ENCODE peak calls at places on chromosomes 16 and 17, in six cellular contexts. E is fibroblast of lung, Q is IMR-90, R is mucosa of descending colon, F is MM.1S, A is A549. G is an unnamed sample.

GRCh38 chr17:49952209-49952911 is 16.6 kb upstream of the DLX4 start:
- DNase-seq in Q (peak), A (peak), E (peak), R (peak), F (peak), G (peak)

GRCh38 chr17:36001862-36002603 is 680 bp upstream of the CCL15 start:
- DNase-seq in F (no peak), Q (no peak), A (peak), E (no peak), R (peak), G (no peak)

GRCh38 chr17:65936013-65936412 is 255.9 kb downstream of the CEP112 start:
- DNase-seq in R (no peak), E (no peak), F (no peak), Q (peak), A (no peak), G (peak)

GRCh38 chr17:64778367-64779290 is 116.5 kb upstream of the SMURF2 start:
- DNase-seq in A (no peak), E (no peak), Q (no peak), R (peak), F (no peak), G (peak)

GRCh38 chr17:34797724-34798123 is 163.5 kb downstream of the CCT6B start:
- DNase-seq in F (peak), A (peak), Q (peak), E (peak), R (peak), G (no peak)

GRCh38 chr16:54266363-54266955 is 20.1 kb downstream of the IRX3 start:
- DNase-seq in E (peak), A (no peak), R (no peak), Q (no peak), F (no peak), G (peak)

GRCh38 chr16:67268136-67268579 is 11.2 kb upstream of the PLEKHG4 start:
- DNase-seq in A (peak), F (no peak), R (peak), E (peak), Q (peak), G (peak)

GRCh38 chr17:36495076-36495578 is 8.6 kb downstream of the ZNHIT3 start:
- DNase-seq in R (no peak), A (no peak), Q (no peak), E (no peak), F (no peak), G (peak)

GRCh38 chr17:62778990-62779681 is 29.0 kb downstream of the MARCHF10 start:
- DNase-seq in F (no peak), A (peak), E (peak), R (peak), Q (peak), G (peak)

GRCh38 chr17:30235386-30236296 is at the start of gene SLC6A4:
- DNase-seq in F (no peak), E (peak), Q (no peak), A (no peak), R (no peak), G (peak)

GRCh38 chr16:73232555-73233422 is 184.9 kb upstream of the ZFHX3 start:
- DNase-seq in A (peak), R (no peak), E (peak), F (no peak), Q (peak), G (peak)
- TF ChIP-seq CTCF in A (no peak), R (no peak), E (no peak), F (no peak), Q (peak), G (no peak)

DNA sequence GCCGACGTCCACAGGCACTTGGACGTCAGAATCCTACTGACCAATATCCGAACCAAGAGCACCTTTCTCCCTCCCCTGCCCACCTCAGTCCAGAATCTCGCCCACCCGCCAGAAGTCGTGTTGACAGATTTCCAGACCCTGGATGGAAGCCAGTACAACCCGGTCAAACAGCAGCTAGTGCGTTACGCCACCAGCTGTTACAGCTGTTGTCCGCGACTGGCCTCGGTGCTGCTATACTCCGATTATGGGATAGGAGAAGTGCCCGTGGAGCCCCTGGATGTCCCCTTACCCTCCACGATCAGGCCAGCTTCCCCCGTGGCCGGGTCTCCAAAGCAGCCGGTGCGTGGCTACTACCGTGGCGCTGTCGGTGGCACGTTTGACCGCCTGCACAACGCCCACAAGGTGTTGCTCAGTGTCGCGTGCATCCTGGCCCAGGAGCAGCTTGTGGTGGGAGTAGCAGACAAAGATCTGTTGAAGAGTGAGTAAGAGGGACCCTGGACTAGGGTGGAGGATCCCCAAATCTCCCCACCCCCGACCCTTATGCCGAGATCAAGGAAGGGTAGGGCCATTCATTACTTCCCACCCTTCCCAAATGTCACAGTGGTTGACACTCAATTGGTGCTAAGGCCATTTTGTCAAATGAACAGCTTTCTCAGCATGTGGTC is 1.0 kb downstream of the COASY start:
- DNase-seq in F (no peak), A (no peak), E (peak), R (peak), Q (peak), G (no peak)
- TF ChIP-seq CTCF in F (peak), A (no peak), E (no peak), R (no peak), Q (no peak), G (no peak)

GRCh38 chr17:81429813-81430510 is 34.7 kb downstream of the BAHCC1 start:
- DNase-seq in F (no peak), E (peak), Q (no peak), A (no peak), R (peak), G (no peak)
- TF ChIP-seq CTCF in F (no peak), E (no peak), Q (peak), A (no peak), R (no peak), G (no peak)

DNA sequence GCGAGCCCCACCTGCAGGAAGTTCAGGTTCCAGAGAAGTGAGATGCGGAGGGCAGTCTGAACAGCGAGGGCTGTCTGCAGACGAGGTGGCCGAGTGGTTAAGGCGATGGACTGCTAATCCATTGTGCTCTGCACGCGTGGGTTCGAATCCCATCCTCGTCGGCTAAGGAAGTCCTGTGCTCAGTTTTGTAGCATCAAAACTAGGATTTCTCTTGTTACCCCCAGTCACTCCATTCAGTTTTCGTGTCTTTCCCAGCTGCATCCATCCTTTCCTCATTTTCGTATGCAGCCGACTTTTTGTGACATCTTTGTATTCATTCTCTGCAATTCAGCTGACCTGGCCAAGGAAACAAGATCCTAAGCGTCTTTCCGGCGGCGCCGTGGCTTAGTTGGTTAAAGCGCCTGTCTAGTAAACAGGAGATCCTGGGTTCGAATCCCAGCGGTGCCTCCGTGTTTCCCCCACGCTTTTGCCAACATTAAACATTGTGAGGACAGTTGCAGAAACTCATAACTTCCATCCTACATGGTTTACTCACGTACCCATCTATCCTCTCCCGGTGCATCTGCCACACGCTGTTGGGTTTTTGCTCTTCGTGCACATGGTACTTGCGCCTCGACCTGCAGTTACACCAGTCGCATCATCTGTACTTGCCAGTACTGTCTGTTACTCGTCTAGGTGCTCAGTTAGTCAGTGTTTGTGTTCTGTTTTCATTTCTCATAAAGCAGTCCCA is 3.0 kb downstream of the BORCS6 start:
- DNase-seq in Q (peak), E (peak), F (peak), A (peak), R (peak), G (peak)
- TF ChIP-seq CTCF in Q (peak), E (peak), F (peak), A (peak), R (no peak), G (peak)

DNA sequence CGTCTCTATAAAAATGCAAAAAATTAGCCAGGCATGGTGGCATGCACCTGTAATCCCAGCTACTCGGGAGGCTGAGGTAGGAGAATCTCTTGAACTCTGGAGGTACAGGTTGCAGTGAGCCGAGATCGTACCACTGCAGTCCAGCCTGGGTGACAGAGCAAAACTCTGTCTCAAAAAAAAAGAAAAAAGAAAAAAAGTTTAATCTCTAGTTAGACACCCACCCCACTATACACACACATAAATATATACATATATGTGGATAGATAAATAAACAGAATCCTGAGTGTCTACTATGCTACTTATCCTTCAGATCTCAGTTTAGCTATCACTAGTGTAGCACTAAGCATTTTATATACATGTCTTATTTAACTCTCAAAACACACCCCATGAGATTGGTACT is 18.7 kb downstream of the ITGAL start:
- DNase-seq in R (no peak), E (no peak), A (no peak), F (no peak), Q (no peak), G (no peak)
- TF ChIP-seq CTCF in R (no peak), E (no peak), A (no peak), F (no peak), Q (no peak), G (no peak)

GRCh38 chr16:8355714-8356113 is 234.6 kb downstream of the TMEM114 start:
- DNase-seq in Q (no peak), E (no peak), A (no peak), F (no peak), R (no peak), G (no peak)
- TF ChIP-seq CTCF in Q (no peak), E (no peak), A (peak), F (no peak), R (no peak), G (no peak)

GRCh38 chr17:77916284-77916683 is 42.2 kb upstream of the TNRC6C start:
- DNase-seq in E (no peak), F (no peak), R (no peak), A (no peak), Q (no peak), G (no peak)
- TF ChIP-seq CTCF in E (no peak), F (no peak), R (no peak), A (no peak), Q (no peak), G (no peak)

DNA sequence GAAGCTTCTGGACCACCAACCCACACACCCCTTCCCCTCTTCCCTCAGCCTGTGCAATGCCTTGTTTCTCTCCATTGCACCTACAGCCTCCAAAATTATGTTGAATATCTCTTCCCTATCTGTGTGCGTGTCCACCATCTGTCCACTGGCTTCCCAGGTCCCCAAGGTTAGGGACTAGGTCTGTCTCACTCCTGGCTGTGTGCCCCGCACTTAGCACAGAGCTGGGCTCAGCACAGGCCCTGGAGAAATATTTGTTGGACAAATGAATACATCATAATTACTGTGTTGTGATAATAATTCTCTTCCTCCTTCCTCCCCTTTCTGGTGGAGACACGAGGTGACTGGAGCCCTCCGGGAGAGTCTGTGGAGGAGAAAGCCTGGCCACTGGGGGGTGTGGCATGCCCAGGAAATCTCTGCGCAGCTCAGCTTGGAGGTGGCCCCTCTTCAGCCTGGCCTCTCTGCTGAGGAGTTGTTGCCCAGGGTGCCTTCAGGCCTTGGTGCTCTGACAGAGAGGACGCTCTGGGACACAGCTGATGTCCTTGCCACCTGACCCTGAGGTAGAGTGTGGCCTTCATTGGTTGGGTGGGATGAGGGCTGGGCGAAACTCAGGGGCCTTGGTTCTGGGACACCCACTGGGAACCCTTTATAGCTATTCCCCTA is 3.3 kb upstream of the BRD7 start:
- DNase-seq in A (no peak), Q (no peak), R (no peak), F (no peak), E (peak), G (peak)
- TF ChIP-seq CTCF in A (no peak), Q (peak), R (no peak), F (no peak), E (peak), G (peak)